ENCODE peak calls at places on chromosome 5, in eight cellular contexts. One of them, this sample, is unnamed.

GRCh38 chr5:81787843-81788242 is 36.9 kb upstream of the SSBP2 start:
- DNase-seq in astrocyte of the spinal cord: peak; percentile 85
- DNase-seq in right lobe of liver: no peak
- DNase-seq in hepatocyte: peak; percentile 41
- DNase-seq in uterus: peak; percentile 53
- DNase-seq in A549: no peak
- DNase-seq in left ventricle myocardium inferior: no peak
- DNase-seq in heart left ventricle: peak; percentile 78
- DNase-seq in this sample: no peak

GRCh38 chr5:179411161-179411841 is 66.0 kb upstream of the ADAMTS2 start:
- DNase-seq in heart left ventricle: no peak
- DNase-seq in right lobe of liver: peak; percentile 38
- DNase-seq in hepatocyte: peak; percentile 2
- DNase-seq in astrocyte of the spinal cord: no peak
- DNase-seq in uterus: no peak
- DNase-seq in A549: no peak
- DNase-seq in left ventricle myocardium inferior: no peak
- DNase-seq in this sample: no peak

GRCh38 chr5:133846478-133847226 is 121.8 kb downstream of the C5orf15 start:
- DNase-seq in uterus: no peak
- DNase-seq in A549: no peak
- DNase-seq in left ventricle myocardium inferior: no peak
- DNase-seq in heart left ventricle: no peak
- DNase-seq in hepatocyte: no peak
- DNase-seq in right lobe of liver: no peak
- DNase-seq in astrocyte of the spinal cord: no peak
- DNase-seq in this sample: no peak

GRCh38 chr5:115946655-115947054 is 15.6 kb upstream of the LVRN start:
- DNase-seq in heart left ventricle: no peak
- DNase-seq in uterus: no peak
- DNase-seq in hepatocyte: no peak
- DNase-seq in astrocyte of the spinal cord: no peak
- DNase-seq in A549: no peak
- DNase-seq in left ventricle myocardium inferior: no peak
- DNase-seq in right lobe of liver: no peak
- DNase-seq in this sample: no peak

GRCh38 chr5:180340856-180341255 is 12.3 kb downstream of the GFPT2 start:
- DNase-seq in astrocyte of the spinal cord: no peak
- DNase-seq in uterus: no peak
- DNase-seq in left ventricle myocardium inferior: no peak
- DNase-seq in hepatocyte: no peak
- DNase-seq in heart left ventricle: no peak
- DNase-seq in right lobe of liver: no peak
- DNase-seq in A549: no peak
- DNase-seq in this sample: no peak

GRCh38 chr5:79795764-79796398 is 106.2 kb downstream of the CMYA5 start:
- DNase-seq in uterus: peak; percentile 28
- DNase-seq in astrocyte of the spinal cord: peak; percentile 35
- DNase-seq in heart left ventricle: peak; percentile 61
- DNase-seq in hepatocyte: peak; percentile 13
- DNase-seq in left ventricle myocardium inferior: peak; percentile 59
- DNase-seq in A549: no peak
- DNase-seq in right lobe of liver: peak; percentile 53
- DNase-seq in this sample: no peak

GRCh38 chr5:126182901-126183695 is 240.1 kb upstream of the GRAMD2B start:
- DNase-seq in uterus: no peak
- DNase-seq in left ventricle myocardium inferior: peak; percentile 20
- DNase-seq in astrocyte of the spinal cord: no peak
- DNase-seq in heart left ventricle: no peak
- DNase-seq in right lobe of liver: no peak
- DNase-seq in A549: no peak
- DNase-seq in hepatocyte: no peak
- DNase-seq in this sample: peak; percentile 81

GRCh38 chr5:9196403-9197224 is 349.3 kb downstream of the SEMA5A start:
- DNase-seq in astrocyte of the spinal cord: peak; percentile 80
- DNase-seq in left ventricle myocardium inferior: no peak
- DNase-seq in heart left ventricle: no peak
- DNase-seq in A549: no peak
- DNase-seq in hepatocyte: no peak
- DNase-seq in right lobe of liver: no peak
- DNase-seq in uterus: no peak
- DNase-seq in this sample: no peak

GRCh38 chr5:133295520-133295919 is 243.7 kb downstream of the HSPA4 start:
- DNase-seq in A549: no peak
- DNase-seq in uterus: no peak
- DNase-seq in left ventricle myocardium inferior: no peak
- DNase-seq in heart left ventricle: no peak
- DNase-seq in hepatocyte: no peak
- DNase-seq in astrocyte of the spinal cord: no peak
- DNase-seq in right lobe of liver: no peak
- DNase-seq in this sample: no peak

GRCh38 chr5:8676731-8677130 is 807.8 kb downstream of the MTRR start:
- DNase-seq in hepatocyte: no peak
- DNase-seq in uterus: no peak
- DNase-seq in right lobe of liver: no peak
- DNase-seq in A549: no peak
- DNase-seq in left ventricle myocardium inferior: no peak
- DNase-seq in astrocyte of the spinal cord: no peak
- DNase-seq in heart left ventricle: no peak
- DNase-seq in this sample: no peak

GRCh38 chr5:127950707-127951356 is 132.7 kb upstream of the SLC12A2 start:
- DNase-seq in right lobe of liver: no peak
- DNase-seq in hepatocyte: peak; percentile 49
- DNase-seq in uterus: no peak
- DNase-seq in astrocyte of the spinal cord: no peak
- DNase-seq in left ventricle myocardium inferior: no peak
- DNase-seq in A549: no peak
- DNase-seq in heart left ventricle: no peak
- DNase-seq in this sample: no peak

GRCh38 chr5:169196059-169196458 is 104.9 kb downstream of the SLIT3 start:
- DNase-seq in hepatocyte: no peak
- DNase-seq in uterus: no peak
- DNase-seq in A549: no peak
- DNase-seq in heart left ventricle: no peak
- DNase-seq in left ventricle myocardium inferior: no peak
- DNase-seq in astrocyte of the spinal cord: no peak
- DNase-seq in right lobe of liver: no peak
- DNase-seq in this sample: no peak

GRCh38 chr5:130706696-130707095 is 458.4 kb downstream of the HINT1 start:
- DNase-seq in A549: no peak
- DNase-seq in hepatocyte: no peak
- DNase-seq in heart left ventricle: no peak
- DNase-seq in uterus: no peak
- DNase-seq in right lobe of liver: no peak
- DNase-seq in astrocyte of the spinal cord: peak; percentile 12
- DNase-seq in left ventricle myocardium inferior: no peak
- DNase-seq in this sample: no peak

GRCh38 chr5:78482948-78483347 is 122.5 kb downstream of the SCAMP1 start:
- DNase-seq in right lobe of liver: no peak
- DNase-seq in uterus: no peak
- DNase-seq in hepatocyte: no peak
- DNase-seq in astrocyte of the spinal cord: no peak
- DNase-seq in heart left ventricle: no peak
- DNase-seq in A549: no peak
- DNase-seq in left ventricle myocardium inferior: no peak
- DNase-seq in this sample: peak; percentile 83

GRCh38 chr5:77629553-77630245 is 8.8 kb downstream of the OTP start:
- DNase-seq in left ventricle myocardium inferior: no peak
- DNase-seq in A549: no peak
- DNase-seq in hepatocyte: no peak
- DNase-seq in heart left ventricle: no peak
- DNase-seq in right lobe of liver: no peak
- DNase-seq in astrocyte of the spinal cord: no peak
- DNase-seq in uterus: no peak
- DNase-seq in this sample: no peak

GRCh38 chr5:42943931-42944631 is 96.0 kb downstream of the ANXA2R start:
- DNase-seq in right lobe of liver: no peak
- DNase-seq in hepatocyte: no peak
- DNase-seq in astrocyte of the spinal cord: peak; percentile 30
- DNase-seq in A549: no peak
- DNase-seq in uterus: no peak
- DNase-seq in left ventricle myocardium inferior: no peak
- DNase-seq in heart left ventricle: peak; percentile 20
- DNase-seq in this sample: no peak

GRCh38 chr5:4804619-4805211 is 335.4 kb upstream of the ADAMTS16 start:
- DNase-seq in A549: no peak
- DNase-seq in left ventricle myocardium inferior: no peak
- DNase-seq in uterus: no peak
- DNase-seq in heart left ventricle: no peak
- DNase-seq in right lobe of liver: no peak
- DNase-seq in hepatocyte: no peak
- DNase-seq in astrocyte of the spinal cord: no peak
- DNase-seq in this sample: no peak

GRCh38 chr5:103891151-103891550 is 328.6 kb upstream of the NUDT12 start:
- DNase-seq in uterus: no peak
- DNase-seq in right lobe of liver: no peak
- DNase-seq in heart left ventricle: no peak
- DNase-seq in left ventricle myocardium inferior: no peak
- DNase-seq in astrocyte of the spinal cord: no peak
- DNase-seq in A549: no peak
- DNase-seq in hepatocyte: no peak
- DNase-seq in this sample: no peak

GRCh38 chr5:157574456-157575095 is 999 bp downstream of the ADAM19 start:
- DNase-seq in left ventricle myocardium inferior: no peak
- DNase-seq in uterus: peak; percentile 31
- DNase-seq in A549: no peak
- DNase-seq in heart left ventricle: peak; percentile 36
- DNase-seq in astrocyte of the spinal cord: no peak
- DNase-seq in right lobe of liver: no peak
- DNase-seq in hepatocyte: peak; percentile 16
- DNase-seq in this sample: no peak

GRCh38 chr5:7094626-7095025 is 301.3 kb upstream of the ADCY2 start:
- DNase-seq in left ventricle myocardium inferior: no peak
- DNase-seq in right lobe of liver: no peak
- DNase-seq in uterus: no peak
- DNase-seq in A549: no peak
- DNase-seq in hepatocyte: peak; percentile 65
- DNase-seq in astrocyte of the spinal cord: no peak
- DNase-seq in heart left ventricle: no peak
- DNase-seq in this sample: peak; percentile 13

GRCh38 chr5:54470677-54471076 is 15.2 kb downstream of the HSPB3 start:
- DNase-seq in astrocyte of the spinal cord: peak; percentile 23
- DNase-seq in left ventricle myocardium inferior: no peak
- DNase-seq in right lobe of liver: no peak
- DNase-seq in hepatocyte: no peak
- DNase-seq in uterus: no peak
- DNase-seq in A549: no peak
- DNase-seq in heart left ventricle: no peak
- DNase-seq in this sample: no peak

GRCh38 chr5:163917741-163918140 is 412.3 kb downstream of the MAT2B start:
- DNase-seq in right lobe of liver: no peak
- DNase-seq in astrocyte of the spinal cord: no peak
- DNase-seq in uterus: no peak
- DNase-seq in hepatocyte: no peak
- DNase-seq in left ventricle myocardium inferior: no peak
- DNase-seq in heart left ventricle: no peak
- DNase-seq in A549: no peak
- DNase-seq in this sample: no peak

GRCh38 chr5:138655530-138656245 is 80.5 kb upstream of the HSPA9 start:
- DNase-seq in uterus: no peak
- DNase-seq in astrocyte of the spinal cord: no peak
- DNase-seq in heart left ventricle: peak; percentile 44
- DNase-seq in hepatocyte: no peak
- DNase-seq in A549: no peak
- DNase-seq in right lobe of liver: no peak
- DNase-seq in left ventricle myocardium inferior: peak; percentile 38
- DNase-seq in this sample: no peak

GRCh38 chr5:138543730-138544104 is 681 bp upstream of the ETF1 start:
- DNase-seq in right lobe of liver: no peak
- DNase-seq in uterus: no peak
- DNase-seq in hepatocyte: no peak
- DNase-seq in astrocyte of the spinal cord: no peak
- DNase-seq in heart left ventricle: no peak
- DNase-seq in A549: peak; percentile 58
- DNase-seq in left ventricle myocardium inferior: no peak
- DNase-seq in this sample: no peak

GRCh38 chr5:66958126-66958983 is 238.2 kb downstream of the CD180 start:
- DNase-seq in left ventricle myocardium inferior: no peak
- DNase-seq in astrocyte of the spinal cord: peak; percentile 80
- DNase-seq in heart left ventricle: no peak
- DNase-seq in A549: no peak
- DNase-seq in hepatocyte: no peak
- DNase-seq in uterus: no peak
- DNase-seq in right lobe of liver: no peak
- DNase-seq in this sample: no peak
- H3K4me3 ChIP-seq in left ventricle myocardium inferior: peak overlapping the region; percentile 64
- H3K4me3 ChIP-seq in astrocyte of the spinal cord: peak overlapping the region; percentile 56
- H3K4me3 ChIP-seq in heart left ventricle: peak overlapping the region; percentile 33
- H3K4me3 ChIP-seq in A549: peak overlapping the region; percentile 27
- H3K4me3 ChIP-seq in hepatocyte: peak overlapping the region; percentile 4
- H3K4me3 ChIP-seq in uterus: peak overlapping the region; percentile 27
- H3K4me3 ChIP-seq in right lobe of liver: peak overlapping the region; percentile 4
- H3K4me3 ChIP-seq in this sample: no peak overlapping the region

DNA sequence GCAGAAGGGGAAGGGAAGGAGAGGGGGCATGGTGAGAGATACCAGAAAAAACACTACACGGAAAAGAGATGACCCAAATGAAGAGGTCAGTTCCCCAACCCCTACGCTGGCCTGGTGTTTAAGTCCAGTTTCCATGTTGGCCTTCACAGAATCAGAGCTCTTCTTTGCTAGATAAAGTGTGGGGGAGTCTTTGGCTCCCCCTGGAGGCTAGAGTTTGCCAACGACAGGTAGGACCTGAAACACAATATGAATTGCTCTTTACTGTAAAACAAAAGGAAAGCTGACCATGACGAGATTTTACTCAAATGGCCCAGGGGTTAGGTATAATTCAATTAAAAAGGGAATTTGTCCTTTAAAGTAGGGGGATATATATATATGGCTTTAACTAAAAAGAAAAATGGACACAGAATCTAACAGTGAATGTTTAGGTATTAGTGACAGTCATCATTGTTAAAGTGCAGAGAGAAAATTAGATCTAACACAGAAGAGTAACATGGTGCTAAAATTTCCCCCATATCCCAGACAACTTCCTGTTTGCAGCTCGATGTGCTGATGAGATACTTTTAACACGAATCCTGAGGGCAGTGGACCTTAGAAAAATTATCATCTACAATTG is 92.0 kb downstream of the SV2C start:
- DNase-seq in right lobe of liver: peak; percentile 56
- DNase-seq in heart left ventricle: peak; percentile 13
- DNase-seq in uterus: no peak
- DNase-seq in astrocyte of the spinal cord: peak; percentile 48
- DNase-seq in hepatocyte: peak; percentile 72
- DNase-seq in left ventricle myocardium inferior: no peak
- DNase-seq in A549: peak; percentile 74
- DNase-seq in this sample: peak; percentile 48
- TF ChIP-seq CTCF in right lobe of liver: peak; percentile 79
- TF ChIP-seq CTCF in heart left ventricle: peak; percentile 60
- TF ChIP-seq CTCF in uterus: peak; percentile 17
- TF ChIP-seq CTCF in astrocyte of the spinal cord: peak; percentile 86
- TF ChIP-seq CTCF in hepatocyte: peak; percentile 72
- TF ChIP-seq CTCF in left ventricle myocardium inferior: peak; percentile 69
- TF ChIP-seq CTCF in A549: peak; percentile 77
- TF ChIP-seq CTCF in this sample: peak; percentile 83

GRCh38 chr5:177399903-177400868 is at the start of gene PFN3:
- DNase-seq in heart left ventricle: no peak
- DNase-seq in hepatocyte: no peak
- DNase-seq in right lobe of liver: peak; percentile 65
- DNase-seq in astrocyte of the spinal cord: peak; percentile 27
- DNase-seq in A549: no peak
- DNase-seq in left ventricle myocardium inferior: no peak
- DNase-seq in uterus: no peak
- DNase-seq in this sample: no peak
- H3K4me3 ChIP-seq in heart left ventricle: no peak within 1 kb of the TSS
- H3K4me3 ChIP-seq in hepatocyte: no peak within 1 kb of the TSS
- H3K4me3 ChIP-seq in right lobe of liver: no peak within 1 kb of the TSS
- H3K4me3 ChIP-seq in astrocyte of the spinal cord: no peak within 1 kb of the TSS
- H3K4me3 ChIP-seq in A549: no peak within 1 kb of the TSS
- H3K4me3 ChIP-seq in left ventricle myocardium inferior: no peak within 1 kb of the TSS
- H3K4me3 ChIP-seq in uterus: no peak within 1 kb of the TSS
- H3K4me3 ChIP-seq in this sample: no peak within 1 kb of the TSS

GRCh38 chr5:177520906-177521513 is 4.2 kb upstream of the DDX41 start:
- DNase-seq in left ventricle myocardium inferior: no peak
- DNase-seq in astrocyte of the spinal cord: no peak
- DNase-seq in hepatocyte: no peak
- DNase-seq in right lobe of liver: no peak
- DNase-seq in uterus: no peak
- DNase-seq in heart left ventricle: no peak
- DNase-seq in A549: no peak
- DNase-seq in this sample: no peak
- TF ChIP-seq CTCF in left ventricle myocardium inferior: no peak
- TF ChIP-seq CTCF in astrocyte of the spinal cord: peak; percentile 8
- TF ChIP-seq CTCF in hepatocyte: no peak
- TF ChIP-seq CTCF in right lobe of liver: no peak
- TF ChIP-seq CTCF in uterus: no peak
- TF ChIP-seq CTCF in heart left ventricle: no peak
- TF ChIP-seq CTCF in A549: peak; percentile 8
- TF ChIP-seq CTCF in this sample: peak; percentile 5